ENCODE peak calls at places on chromosomes 2 and 18, in six cellular contexts. M, V, X, K, B and A are unnamed samples.

GRCh38 chr2:240138275-240138984 is 2.0 kb downstream of the OTOS start:
- DNase-seq in X (no peak), M (no peak), K (no peak), B (no peak), V (no peak), A (no peak)

GRCh38 chr2:240917684-240918257 is 11.6 kb downstream of the CROCC2 start:
- DNase-seq in B (no peak), M (no peak), V (no peak), K (no peak), X (no peak), A (no peak)

GRCh38 chr18:44467718-44468117 is 213.0 kb upstream of the SETBP1 start:
- DNase-seq in B (no peak), M (no peak), V (no peak), X (no peak), K (no peak), A (no peak)

GRCh38 chr2:217270089-217270800 is 410.4 kb upstream of the TNP1 start:
- DNase-seq in M (no peak), K (no peak), B (no peak), V (no peak), X (no peak), A (no peak)

GRCh38 chr2:222899413-222900181 is 38.8 kb downstream of the ACSL3 start:
- DNase-seq in K (no peak), M (no peak), X (no peak), V (no peak), B (no peak), A (no peak)

GRCh38 chr2:234730066-234730640 is 221.7 kb upstream of the SH3BP4 start:
- DNase-seq in M (no peak), X (no peak), K (no peak), V (no peak), B (no peak), A (no peak)

GRCh38 chr2:137838255-137839092 is 125.8 kb upstream of the HNMT start:
- DNase-seq in V (peak), X (no peak), K (no peak), B (no peak), M (no peak), A (peak)

GRCh38 chr2:74146929-74147728 is 583 bp downstream of the BOLA3 start:
- DNase-seq in X (no peak), K (no peak), M (no peak), V (peak), B (peak), A (no peak)

GRCh38 chr2:49286726-49287125 is 132.4 kb upstream of the FSHR start:
- DNase-seq in M (no peak), V (no peak), K (no peak), X (no peak), B (no peak), A (no peak)

GRCh38 chr18:70374154-70374553 is 85.3 kb downstream of the SOCS6 start:
- DNase-seq in K (no peak), X (no peak), B (no peak), V (no peak), M (no peak), A (no peak)

GRCh38 chr2:45554073-45554742 is 56.9 kb downstream of the SRBD1 start:
- DNase-seq in B (no peak), V (no peak), X (no peak), K (no peak), M (no peak), A (no peak)

GRCh38 chr2:152678808-152679207 is 38.5 kb downstream of the PRPF40A start:
- DNase-seq in V (no peak), M (no peak), B (no peak), K (no peak), X (no peak), A (no peak)

GRCh38 chr2:26712486-26713465 is 20.3 kb downstream of the KCNK3 start:
- DNase-seq in K (no peak), M (no peak), X (no peak), V (peak), B (no peak), A (no peak)

GRCh38 chr2:70113396-70114100 is 26.3 kb downstream of the PCBP1 start:
- DNase-seq in X (no peak), B (no peak), M (no peak), K (no peak), V (no peak), A (no peak)

GRCh38 chr2:198873771-198874501 is 583.8 kb downstream of the SATB2 start:
- DNase-seq in X (no peak), M (no peak), K (no peak), B (no peak), V (no peak), A (no peak)

GRCh38 chr2:67952066-67952465 is 110.7 kb downstream of the C1D start:
- DNase-seq in B (no peak), M (no peak), V (no peak), X (no peak), K (no peak), A (no peak)

GRCh38 chr2:196635156-196635555 is 4.4 kb upstream of the CCDC150 start:
- DNase-seq in K (no peak), V (no peak), X (no peak), M (no peak), B (no peak), A (no peak)

GRCh38 chr2:64922482-64923384 is 66.5 kb upstream of the SLC1A4 start:
- DNase-seq in X (no peak), M (no peak), B (no peak), K (no peak), V (no peak), A (no peak)

GRCh38 chr2:17035010-17035409 is 369.4 kb upstream of the CYRIA start:
- DNase-seq in M (no peak), K (no peak), B (no peak), V (no peak), X (no peak), A (no peak)

GRCh38 chr2:30422437-30422805 is 24.6 kb upstream of the LCLAT1 start:
- DNase-seq in M (peak), K (peak), V (peak), X (peak), B (peak), A (peak)

GRCh38 chr18:48922801-48923730 is 27.7 kb downstream of the SMAD7 start:
- DNase-seq in K (no peak), B (no peak), V (peak), X (no peak), M (no peak), A (peak)

GRCh38 chr2:26994975-26995374 is 24.5 kb downstream of the MAPRE3 start:
- DNase-seq in X (no peak), K (no peak), B (no peak), V (no peak), M (no peak), A (no peak)

GRCh38 chr2:100776445-100776844 is 43.5 kb upstream of the NPAS2 start:
- DNase-seq in X (no peak), M (no peak), B (no peak), V (no peak), K (no peak), A (no peak)

GRCh38 chr2:39128919-39129391 is 8.1 kb upstream of the SOS1 start:
- DNase-seq in K (peak), V (no peak), X (peak), M (peak), B (peak), A (peak)

GRCh38 chr2:101337877-101338276 is 29.4 kb upstream of the RNF149 start:
- DNase-seq in B (no peak), X (no peak), K (no peak), V (no peak), M (no peak), A (no peak)

GRCh38 chr2:17918789-17919188 is 40.3 kb downstream of the KCNS3 start:
- DNase-seq in K (no peak), B (no peak), V (peak), M (no peak), X (no peak), A (no peak)

GRCh38 chr2:165803123-165803760 is 9.2 kb upstream of the GALNT3 start:
- DNase-seq in M (no peak), B (no peak), K (no peak), X (no peak), V (peak), A (no peak)

GRCh38 chr18:29780814-29781213 is 1261.7 kb downstream of the DSC3 start:
- DNase-seq in V (no peak), B (no peak), X (no peak), K (no peak), M (no peak), A (no peak)

GRCh38 chr2:229740279-229740678 is 25.9 kb upstream of the DNER start:
- DNase-seq in V (no peak), X (no peak), M (no peak), K (no peak), B (no peak), A (no peak)

GRCh38 chr18:3012306-3012919 is 531 bp downstream of the LPIN2 start:
- DNase-seq in V (peak), B (peak), K (peak), X (peak), M (peak), A (peak)

GRCh38 chr18:62450546-62451395 is 72.1 kb upstream of the ZCCHC2 start:
- DNase-seq in M (no peak), V (peak), X (no peak), B (no peak), K (no peak), A (no peak)

GRCh38 chr2:74413001-74413698 is 8.3 kb downstream of the C2orf81 start:
- DNase-seq in V (peak), B (no peak), K (no peak), X (no peak), M (no peak), A (no peak)